ENCODE peak calls at places on chromosomes 2 and 18, in seven cellular contexts. Y is NCI-H82, X is AG08395, P is nucleus accumbens, T is fibroblast of the aortic adventitia, H is NCI-H1105 treated with DMSO at 0.1 percent for 48 hours, J is lower lobe of right lung. D is an unnamed sample.
A peak's percentile ranks its signal among the peaks of the same experiment; 100 is the strongest.

GRCh38 chr2:165469417-165469816 is at the start of gene CSRNP3:
- DNase-seq in Y (peak; percentile 98), X (peak; percentile 82), P (peak; percentile 83), T (peak; percentile 81), H (peak; percentile 69), J (no peak), D (peak; percentile 86)

GRCh38 chr2:143907801-143908200 is 612.1 kb downstream of the ZEB2 start:
- DNase-seq in Y (no peak), X (peak; percentile 18), P (no peak), T (no peak), H (no peak), J (no peak), D (no peak)

GRCh38 chr2:208363485-208363884 is 43.1 kb upstream of the PTH2R start:
- DNase-seq in Y (no peak), X (peak; percentile 31), P (no peak), T (peak; percentile 86), H (no peak), J (no peak), D (no peak)

GRCh38 chr2:148926291-148926961 is 51.4 kb downstream of the KIF5C start:
- DNase-seq in Y (peak; percentile 69), X (peak; percentile 44), P (peak; percentile 41), T (peak; percentile 19), H (no peak), J (peak; percentile 58), D (no peak)

GRCh38 chr18:48543228-48543627 is 4.4 kb downstream of the CTIF start:
- DNase-seq in Y (no peak), X (no peak), P (no peak), T (no peak), H (no peak), J (no peak), D (no peak)

GRCh38 chr2:115739574-115739973 is 1297.1 kb downstream of the DPP10 start:
- DNase-seq in Y (peak; percentile 36), X (no peak), P (no peak), T (no peak), H (no peak), J (no peak), D (no peak)

GRCh38 chr2:142325870-142326269 is 195.1 kb upstream of the LRP1B start:
- DNase-seq in Y (peak; percentile 84), X (no peak), P (no peak), T (no peak), H (peak; percentile 21), J (no peak), D (peak; percentile 57)

GRCh38 chr2:231714639-231715498 is 6.5 kb downstream of the PTMA start:
- DNase-seq in Y (peak; percentile 97), X (peak; percentile 48), P (peak; percentile 36), T (peak; percentile 46), H (peak; percentile 67), J (peak; percentile 78), D (no peak)

GRCh38 chr18:34400837-34401236 is 176.1 kb upstream of the NOL4 start:
- DNase-seq in Y (no peak), X (no peak), P (no peak), T (no peak), H (no peak), J (no peak), D (no peak)

GRCh38 chr18:56165601-56166355 is 472.6 kb downstream of the TXNL1 start:
- DNase-seq in Y (no peak), X (no peak), P (no peak), T (no peak), H (no peak), J (no peak), D (no peak)

GRCh38 chr2:95317123-95317500 is 20.0 kb downstream of the KCNIP3 start:
- DNase-seq in Y (no peak), X (no peak), P (no peak), T (no peak), H (no peak), J (no peak), D (no peak)

GRCh38 chr2:215366440-215367032 is 54.7 kb downstream of the ATIC start:
- DNase-seq in Y (no peak), X (no peak), P (no peak), T (peak; percentile 27), H (no peak), J (no peak), D (no peak)

D was measured in NCI-H524 treated with DMSO at 0.1 percent for 48 hours.